ENCODE peak calls at places on chromosomes 1 and 21, in eight cellular contexts. I is Caco-2; N is sigmoid colon; H is testis; S is suprapubic skin; C is CD8-positive, alpha-beta T cell; M is mammary epithelial cell; E is tibial artery. T is an unnamed sample.

GRCh38 chr21:40902299-40902698 is 55.3 kb upstream of the DSCAM start:
- DNase-seq in I (no peak), N (no peak), H (peak; percentile 38), S (no peak), C (no peak), M (no peak), E (no peak), T (peak; percentile 48)

GRCh38 chr1:115063238-115063901 is 25.9 kb downstream of the TSPAN2 start:
- DNase-seq in I (no peak), N (no peak), H (peak; percentile 32), S (no peak), C (peak; percentile 44), M (peak; percentile 58), E (no peak), T (no peak)

GRCh38 chr1:45973106-45973505 is 159.3 kb downstream of the PIK3R3 start:
- DNase-seq in I (no peak), N (no peak), H (no peak), S (no peak), C (no peak), M (no peak), E (no peak), T (no peak)

GRCh38 chr1:88175631-88176226 is 508.3 kb upstream of the PKN2 start:
- DNase-seq in I (peak; percentile 42), N (no peak), H (no peak), S (no peak), C (no peak), M (peak; percentile 15), E (no peak), T (no peak)

GRCh38 chr21:45790427-45790826 is 146.9 kb downstream of the PCBP3 start:
- DNase-seq in I (no peak), N (no peak), H (no peak), S (no peak), C (no peak), M (no peak), E (no peak), T (no peak)

GRCh38 chr1:219812491-219813221 is 115.7 kb downstream of the SLC30A10 start:
- DNase-seq in I (peak; percentile 69), N (no peak), H (peak; percentile 76), S (no peak), C (no peak), M (peak; percentile 63), E (no peak), T (peak; percentile 38)

GRCh38 chr1:234199476-234200127 is 173.7 kb upstream of the COA6 start:
- DNase-seq in I (no peak), N (no peak), H (no peak), S (no peak), C (no peak), M (peak; percentile 76), E (no peak), T (no peak)

GRCh38 chr1:43617668-43618067 is 32.3 kb upstream of the KDM4A start:
- DNase-seq in I (no peak), N (no peak), H (no peak), S (no peak), C (no peak), M (no peak), E (no peak), T (no peak)

GRCh38 chr1:25063591-25064416 is 133.7 kb upstream of the RUNX3 start:
- DNase-seq in I (no peak), N (no peak), H (no peak), S (no peak), C (no peak), M (no peak), E (no peak), T (no peak)

GRCh38 chr1:210697185-210697584 is 368.5 kb downstream of the HHAT start:
- DNase-seq in I (no peak), N (no peak), H (no peak), S (no peak), C (no peak), M (no peak), E (no peak), T (no peak)

GRCh38 chr1:24694380-24694843 is 50.8 kb upstream of the CLIC4 start:
- DNase-seq in I (no peak), N (peak; percentile 71), H (no peak), S (no peak), C (peak; percentile 16), M (no peak), E (no peak), T (no peak)

GRCh38 chr1:201112173-201112731 is at the start of gene CACNA1S:
- DNase-seq in I (no peak), N (no peak), H (no peak), S (no peak), C (no peak), M (no peak), E (no peak), T (no peak)

GRCh38 chr1:200960236-200960947 is 63.1 kb downstream of the KIF21B start:
- DNase-seq in I (no peak), N (no peak), H (no peak), S (no peak), C (no peak), M (no peak), E (no peak), T (no peak)

GRCh38 chr1:157000686-157001085 is 44.9 kb downstream of the ARHGEF11 start:
- DNase-seq in I (no peak), N (no peak), H (no peak), S (no peak), C (no peak), M (peak; percentile 37), E (no peak), T (no peak)

GRCh38 chr1:186059311-186059710 is 315.7 kb downstream of the TPR start:
- DNase-seq in I (no peak), N (no peak), H (no peak), S (no peak), C (no peak), M (peak; percentile 80), E (no peak), T (no peak)

GRCh38 chr21:8989883-8990325 is 1531.5 kb upstream of the TPTE start:
- DNase-seq in I (no peak), N (no peak), H (no peak), S (peak; percentile 81), C (no peak), M (no peak), E (no peak), T (no peak)

GRCh38 chr1:167776616-167777252 is 55.0 kb downstream of the MPZL1 start:
- DNase-seq in I (no peak), N (no peak), H (no peak), S (no peak), C (no peak), M (no peak), E (no peak), T (no peak)

GRCh38 chr1:17768651-17769241 is 13.6 kb downstream of the ACTL8 start:
- DNase-seq in I (no peak), N (peak; percentile 74), H (no peak), S (no peak), C (no peak), M (no peak), E (peak; percentile 61), T (no peak)

GRCh38 chr1:31782766-31783410 is 18.7 kb upstream of the ADGRB2 start:
- DNase-seq in I (no peak), N (peak; percentile 36), H (no peak), S (no peak), C (no peak), M (no peak), E (no peak), T (no peak)

GRCh38 chr1:166489670-166490436 is 323.1 kb upstream of the FAM78B start:
- DNase-seq in I (peak; percentile 22), N (peak; percentile 62), H (no peak), S (no peak), C (peak; percentile 44), M (no peak), E (no peak), T (no peak)

GRCh38 chr1:202858789-202859414 is 30.0 kb downstream of the RABIF start:
- DNase-seq in I (no peak), N (peak; percentile 73), H (peak; percentile 23), S (no peak), C (no peak), M (no peak), E (peak; percentile 38), T (no peak)

GRCh38 chr1:22142315-22143064 is 407 bp downstream of the WNT4 start:
- DNase-seq in I (peak; percentile 53), N (no peak), H (no peak), S (no peak), C (no peak), M (peak; percentile 45), E (no peak), T (no peak)

GRCh38 chr1:201933840-201934430 is 12.4 kb downstream of the LMOD1 start:
- DNase-seq in I (no peak), N (no peak), H (no peak), S (no peak), C (no peak), M (peak; percentile 10), E (no peak), T (no peak)

GRCh38 chr21:26834181-26834945 is 10.8 kb downstream of the ADAMTS1 start:
- DNase-seq in I (no peak), N (no peak), H (no peak), S (no peak), C (no peak), M (no peak), E (no peak), T (no peak)
- TF ChIP-seq CTCF in I (no peak), N (no peak), H (peak; percentile 24), S (no peak), C (no peak), M (peak; percentile 16), E (no peak), T (no peak)

GRCh38 chr21:34129971-34130597 is 56.7 kb downstream of the MRPS6 start:
- DNase-seq in I (no peak), N (no peak), H (no peak), S (no peak), C (no peak), M (no peak), E (no peak), T (no peak)
- H3K4me1 ChIP-seq in I (peaks cover 5% of the 10 kb centered on the region), N (peaks cover 87% of the 10 kb centered on the region), H (peaks cover 53% of the 10 kb centered on the region), S (peaks cover 50% of the 10 kb centered on the region), C (peaks cover 69% of the 10 kb centered on the region), M (peaks cover 40% of the 10 kb centered on the region), E (peaks cover 78% of the 10 kb centered on the region), T (peaks cover 13% of the 10 kb centered on the region)

DNA sequence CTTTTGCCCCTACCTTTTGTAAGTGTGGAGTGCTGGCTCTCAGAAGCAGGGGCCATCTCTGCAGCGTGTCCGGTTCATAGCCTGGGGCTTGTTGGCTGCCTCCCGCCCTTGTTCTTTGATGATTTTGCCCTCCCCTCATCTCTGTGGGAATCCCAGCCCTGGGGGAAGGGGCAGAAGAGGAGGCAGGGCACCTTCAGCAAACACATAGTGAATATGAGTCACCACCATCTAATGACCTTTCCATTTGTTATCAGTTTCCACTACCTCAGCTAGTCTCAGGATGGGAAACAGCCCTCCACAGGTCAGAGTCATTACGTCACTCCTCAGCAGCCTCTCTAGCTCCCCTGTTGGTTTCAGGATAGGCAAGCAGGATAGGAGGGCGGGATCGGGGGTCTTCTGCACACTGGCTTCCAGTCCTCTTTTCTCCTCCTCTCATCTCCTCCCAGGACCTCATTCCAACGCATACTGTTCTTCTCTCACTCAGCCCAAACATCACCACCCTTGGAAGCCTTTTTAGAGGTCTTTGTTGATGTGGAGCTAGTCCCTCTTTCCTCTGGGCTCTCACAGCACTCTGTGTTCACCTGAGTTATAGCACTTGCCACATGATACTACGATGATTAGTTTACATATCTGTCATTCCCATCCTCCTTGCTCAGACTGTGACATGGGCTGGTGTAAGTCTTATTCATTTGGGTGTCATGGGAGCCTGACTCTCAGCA is 15.8 kb downstream of the GADD45A start:
- DNase-seq in I (peak; percentile 85), N (no peak), H (no peak), S (no peak), C (no peak), M (no peak), E (no peak), T (no peak)
- TF ChIP-seq CTCF in I (peak; percentile 60), N (no peak), H (no peak), S (no peak), C (no peak), M (peak; percentile 2), E (no peak), T (no peak)

GRCh38 chr1:161771973-161772372 is 5.9 kb downstream of the ATF6 start:
- DNase-seq in I (no peak), N (no peak), H (no peak), S (no peak), C (no peak), M (no peak), E (no peak), T (no peak)
- H3K4me1 ChIP-seq in I (no peaks in the 10 kb centered on the region), N (peaks cover 25% of the 10 kb centered on the region), H (peaks cover 9% of the 10 kb centered on the region), S (peaks cover 35% of the 10 kb centered on the region), C (peaks cover 74% of the 10 kb centered on the region), M (peaks cover 6% of the 10 kb centered on the region), E (peaks cover 33% of the 10 kb centered on the region), T (no peaks in the 10 kb centered on the region)

T was measured in breast epithelium.